ENCODE peak calls at places on chromosome 11, in nine cellular contexts. B is T follicular helper cell; Y is stimulated activated CD4-positive, alpha-beta T cell treated with anti-CD3 and anti-CD28 coated beads, TNF-alpha, amount 100 ng/mL, for 1 hour; X is activated CD8-positive, alpha-beta T cell treated with anti-CD3 and anti-CD28 coated beads, Interleukin-2, amount 10 ng/mL, durations not matched to agents 7 days and 5 days; G is heart left ventricle; Z is mesendoderm; C is T47D; K is SK-N-MC; D is lower leg skin. V is an unnamed sample.

GRCh38 chr11:114083256-114084252 is 24.0 kb downstream of the ZBTB16 start:
- DNase-seq in C (no peak), Y (no peak), B (no peak), K (no peak), D (no peak), X (no peak), Z (no peak), G (no peak), V (no peak)

GRCh38 chr11:14237333-14237988 is 121.5 kb downstream of the RRAS2 start:
- DNase-seq in G (no peak), X (no peak), Z (no peak), D (no peak), B (no peak), K (no peak), Y (no peak), C (no peak), V (no peak)

GRCh38 chr11:27390959-27391326 is 27.9 kb upstream of the CCDC34 start:
- DNase-seq in Y (no peak), K (no peak), D (no peak), G (no peak), B (no peak), X (no peak), C (no peak), Z (no peak), V (no peak)

GRCh38 chr11:76609736-76610370 is 60.7 kb downstream of the LRRC32 start:
- DNase-seq in Y (no peak), X (peak; percentile 13), G (peak; percentile 36), C (no peak), D (no peak), K (no peak), B (no peak), Z (no peak), V (peak; percentile 70)

GRCh38 chr11:119791701-119792151 is 62.7 kb upstream of the NECTIN1 start:
- DNase-seq in C (no peak), Z (peak; percentile 78), X (no peak), D (no peak), B (no peak), K (no peak), G (no peak), Y (no peak), V (peak; percentile 53)

GRCh38 chr11:35907648-35908431 is 36.0 kb upstream of the LDLRAD3 start:
- DNase-seq in D (peak; percentile 88), Y (no peak), Z (no peak), G (no peak), K (no peak), B (no peak), X (no peak), C (no peak), V (no peak)

GRCh38 chr11:122089111-122089510 is 26.9 kb downstream of the BLID start:
- DNase-seq in K (no peak), D (no peak), C (no peak), Y (no peak), Z (no peak), X (no peak), B (no peak), G (no peak), V (no peak)

GRCh38 chr11:75509201-75509600 is 16.5 kb downstream of the GDPD5 start:
- DNase-seq in X (no peak), Z (no peak), B (no peak), G (no peak), K (no peak), D (no peak), C (peak; percentile 51), Y (no peak), V (no peak)

GRCh38 chr11:68009391-68010000 is 631 bp upstream of the ALDH3B1 start:
- DNase-seq in G (no peak), C (no peak), Y (no peak), X (peak; percentile 47), D (no peak), Z (no peak), K (no peak), B (no peak), V (no peak)